ENCODE peak calls at places on chromosomes 6 and 20, in six cellular contexts. One of them, this sample, is unnamed.

GRCh38 chr6:73227606-73228255 is 2.4 kb upstream of the KHDC1L start:
- DNase-seq in psoas muscle: no peak
- DNase-seq in Right ventricle myocardium superior: no peak
- DNase-seq in left ventricle myocardium inferior: no peak
- DNase-seq in NCI-H1105: no peak
- DNase-seq in A549: no peak
- DNase-seq in this sample: no peak

GRCh38 chr6:28884423-28885148 is 39.2 kb downstream of the TRIM27 start:
- DNase-seq in psoas muscle: no peak
- DNase-seq in Right ventricle myocardium superior: no peak
- DNase-seq in left ventricle myocardium inferior: no peak
- DNase-seq in NCI-H1105: no peak
- DNase-seq in A549: no peak
- DNase-seq in this sample: no peak

GRCh38 chr6:112153926-112154621 is 66.7 kb downstream of the FAM229B start:
- DNase-seq in psoas muscle: no peak
- DNase-seq in Right ventricle myocardium superior: no peak
- DNase-seq in left ventricle myocardium inferior: no peak
- DNase-seq in NCI-H1105: no peak
- DNase-seq in A549: peak; percentile 18
- DNase-seq in this sample: no peak

GRCh38 chr6:34475167-34476047 is 9.5 kb downstream of the PACSIN1 start:
- DNase-seq in psoas muscle: no peak
- DNase-seq in Right ventricle myocardium superior: no peak
- DNase-seq in left ventricle myocardium inferior: no peak
- DNase-seq in NCI-H1105: no peak
- DNase-seq in A549: no peak
- DNase-seq in this sample: no peak

GRCh38 chr6:148225871-148226270 is 116.8 kb upstream of the SASH1 start:
- DNase-seq in psoas muscle: no peak
- DNase-seq in Right ventricle myocardium superior: no peak
- DNase-seq in left ventricle myocardium inferior: no peak
- DNase-seq in NCI-H1105: no peak
- DNase-seq in A549: no peak
- DNase-seq in this sample: no peak

GRCh38 chr6:34248198-34248726 is 544 bp downstream of the SMIM29 start:
- DNase-seq in psoas muscle: peak; percentile 69
- DNase-seq in Right ventricle myocardium superior: peak; percentile 83
- DNase-seq in left ventricle myocardium inferior: peak; percentile 69
- DNase-seq in NCI-H1105: no peak
- DNase-seq in A549: peak; percentile 43
- DNase-seq in this sample: peak; percentile 79

GRCh38 chr6:65760285-65760684 is 53.3 kb upstream of the EYS start:
- DNase-seq in psoas muscle: no peak
- DNase-seq in Right ventricle myocardium superior: no peak
- DNase-seq in left ventricle myocardium inferior: no peak
- DNase-seq in NCI-H1105: no peak
- DNase-seq in A549: peak; percentile 34
- DNase-seq in this sample: no peak

GRCh38 chr6:107704377-107705013 is 119.6 kb downstream of the SCML4 start:
- DNase-seq in psoas muscle: no peak
- DNase-seq in Right ventricle myocardium superior: no peak
- DNase-seq in left ventricle myocardium inferior: no peak
- DNase-seq in NCI-H1105: peak; percentile 30
- DNase-seq in A549: peak; percentile 14
- DNase-seq in this sample: no peak

GRCh38 chr20:54103762-54104600 is 33.6 kb upstream of the BCAS1 start:
- DNase-seq in psoas muscle: no peak
- DNase-seq in Right ventricle myocardium superior: no peak
- DNase-seq in left ventricle myocardium inferior: no peak
- DNase-seq in NCI-H1105: no peak
- DNase-seq in A549: peak; percentile 54
- DNase-seq in this sample: no peak

GRCh38 chr6:16228709-16229665 is 9.4 kb upstream of the GMPR start:
- DNase-seq in psoas muscle: no peak
- DNase-seq in Right ventricle myocardium superior: no peak
- DNase-seq in left ventricle myocardium inferior: no peak
- DNase-seq in NCI-H1105: no peak
- DNase-seq in A549: no peak
- DNase-seq in this sample: no peak

GRCh38 chr6:125798734-125799510 is 8.2 kb downstream of the NCOA7 start:
- DNase-seq in psoas muscle: no peak
- DNase-seq in Right ventricle myocardium superior: no peak
- DNase-seq in left ventricle myocardium inferior: no peak
- DNase-seq in NCI-H1105: no peak
- DNase-seq in A549: no peak
- DNase-seq in this sample: no peak

GRCh38 chr6:102488729-102489128 is 1095.2 kb downstream of the GRIK2 start:
- DNase-seq in psoas muscle: no peak
- DNase-seq in Right ventricle myocardium superior: no peak
- DNase-seq in left ventricle myocardium inferior: no peak
- DNase-seq in NCI-H1105: no peak
- DNase-seq in A549: no peak
- DNase-seq in this sample: no peak

GRCh38 chr20:41179961-41180360 is 42.6 kb downstream of the PLCG1 start:
- DNase-seq in psoas muscle: no peak
- DNase-seq in Right ventricle myocardium superior: peak; percentile 18
- DNase-seq in left ventricle myocardium inferior: no peak
- DNase-seq in NCI-H1105: no peak
- DNase-seq in A549: no peak
- DNase-seq in this sample: peak; percentile 10

GRCh38 chr6:36326351-36326995 is 10.2 kb downstream of the BNIP5 start:
- DNase-seq in psoas muscle: no peak
- DNase-seq in Right ventricle myocardium superior: no peak
- DNase-seq in left ventricle myocardium inferior: no peak
- DNase-seq in NCI-H1105: no peak
- DNase-seq in A549: no peak
- DNase-seq in this sample: no peak

GRCh38 chr6:15265787-15266186 is 19.9 kb downstream of the JARID2 start:
- DNase-seq in psoas muscle: no peak
- DNase-seq in Right ventricle myocardium superior: no peak
- DNase-seq in left ventricle myocardium inferior: no peak
- DNase-seq in NCI-H1105: no peak
- DNase-seq in A549: no peak
- DNase-seq in this sample: no peak

GRCh38 chr6:15628499-15629131 is 34.2 kb downstream of the DTNBP1 start:
- DNase-seq in psoas muscle: no peak
- DNase-seq in Right ventricle myocardium superior: no peak
- DNase-seq in left ventricle myocardium inferior: no peak
- DNase-seq in NCI-H1105: no peak
- DNase-seq in A549: no peak
- DNase-seq in this sample: no peak

GRCh38 chr6:98137391-98137790 is 697.0 kb upstream of the POU3F2 start:
- DNase-seq in psoas muscle: no peak
- DNase-seq in Right ventricle myocardium superior: no peak
- DNase-seq in left ventricle myocardium inferior: no peak
- DNase-seq in NCI-H1105: no peak
- DNase-seq in A549: no peak
- DNase-seq in this sample: no peak

GRCh38 chr6:3304500-3305215 is 45.9 kb downstream of the PSMG4 start:
- DNase-seq in psoas muscle: no peak
- DNase-seq in Right ventricle myocardium superior: no peak
- DNase-seq in left ventricle myocardium inferior: no peak
- DNase-seq in NCI-H1105: no peak
- DNase-seq in A549: no peak
- DNase-seq in this sample: no peak

GRCh38 chr6:150371356-150371755 is 2.5 kb downstream of the IYD start:
- DNase-seq in psoas muscle: no peak
- DNase-seq in Right ventricle myocardium superior: no peak
- DNase-seq in left ventricle myocardium inferior: no peak
- DNase-seq in NCI-H1105: no peak
- DNase-seq in A549: no peak
- DNase-seq in this sample: no peak

GRCh38 chr20:56208121-56208520 is 40.4 kb upstream of the MC3R start:
- DNase-seq in psoas muscle: no peak
- DNase-seq in Right ventricle myocardium superior: no peak
- DNase-seq in left ventricle myocardium inferior: no peak
- DNase-seq in NCI-H1105: no peak
- DNase-seq in A549: no peak
- DNase-seq in this sample: no peak

GRCh38 chr6:131212024-131212423 is 76.8 kb downstream of the AKAP7 start:
- DNase-seq in psoas muscle: no peak
- DNase-seq in Right ventricle myocardium superior: no peak
- DNase-seq in left ventricle myocardium inferior: no peak
- DNase-seq in NCI-H1105: no peak
- DNase-seq in A549: no peak
- DNase-seq in this sample: no peak

GRCh38 chr6:33557376-33557775 is 22.7 kb downstream of the BAK1 start:
- DNase-seq in psoas muscle: no peak
- DNase-seq in Right ventricle myocardium superior: no peak
- DNase-seq in left ventricle myocardium inferior: no peak
- DNase-seq in NCI-H1105: no peak
- DNase-seq in A549: no peak
- DNase-seq in this sample: no peak